ENCODE peak calls at places on chromosomes 13 and 19, in five cellular contexts. B is breast epithelium, T is transverse colon, N is uterus, G is stomach. W is an unnamed sample.

GRCh38 chr13:40058757-40059236 is 403.3 kb downstream of the COG6 start:
- DNase-seq in B (no peak), T (no peak), N (no peak), G (no peak), W (no peak)

GRCh38 chr13:24124789-24125476 is 35.6 kb upstream of the SPATA13 start:
- DNase-seq in B (no peak), T (no peak), N (no peak), G (no peak), W (no peak)

GRCh38 chr13:54373211-54373610 is 1344.6 kb downstream of the OLFM4 start:
- DNase-seq in B (no peak), T (no peak), N (no peak), G (no peak), W (no peak)

GRCh38 chr13:40187836-40188591 is 478.4 kb downstream of the FOXO1 start:
- DNase-seq in B (no peak), T (no peak), N (peak), G (no peak), W (no peak)

GRCh38 chr19:46875657-46876056 is 14.9 kb downstream of the ARHGAP35 start:
- DNase-seq in B (no peak), T (no peak), N (no peak), G (no peak), W (peak)

GRCh38 chr13:113670541-113670940 is 3.5 kb downstream of the GRK1 start:
- DNase-seq in B (peak), T (peak), N (peak), G (peak), W (no peak)

GRCh38 chr19:30596813-30597399 is 224.7 kb downstream of the ZNF536 start:
- DNase-seq in B (no peak), T (no peak), N (no peak), G (no peak), W (no peak)

GRCh38 chr13:42377640-42378382 is 105.9 kb downstream of the AKAP11 start:
- DNase-seq in B (no peak), T (no peak), N (no peak), G (no peak), W (no peak)

GRCh38 chr19:6828698-6829633 is 56.5 kb downstream of the VAV1 start:
- DNase-seq in B (no peak), T (no peak), N (no peak), G (no peak), W (peak)

GRCh38 chr19:42419309-42419708 is 7.9 kb downstream of the LIPE start:
- DNase-seq in B (no peak), T (no peak), N (no peak), G (no peak), W (no peak)

GRCh38 chr19:42010245-42011126 is 16.5 kb upstream of the ATP1A3 start:
- DNase-seq in B (no peak), T (no peak), N (no peak), G (no peak), W (no peak)

GRCh38 chr13:34345601-34345939 is 527.6 kb downstream of the RFC3 start:
- DNase-seq in B (no peak), T (no peak), N (no peak), G (no peak), W (no peak)

GRCh38 chr19:6248856-6249255 is 30.9 kb downstream of the MLLT1 start:
- DNase-seq in B (no peak), T (no peak), N (no peak), G (no peak), W (no peak)

GRCh38 chr13:74132152-74132767 is 1.9 kb downstream of the KLF12 start:
- DNase-seq in B (no peak), T (no peak), N (no peak), G (no peak), W (no peak)

GRCh38 chr19:35153701-35154534 is 617 bp upstream of the FXYD5 start:
- DNase-seq in B (no peak), T (peak), N (no peak), G (peak), W (no peak)

GRCh38 chr13:100563779-100564178 is 24.8 kb downstream of the GGACT start:
- DNase-seq in B (no peak), T (no peak), N (no peak), G (no peak), W (no peak)

GRCh38 chr13:99218969-99219368 is 18.3 kb downstream of the UBAC2 start:
- DNase-seq in B (no peak), T (peak), N (no peak), G (no peak), W (no peak)

GRCh38 chr19:16571689-16572331 is 405 bp downstream of the SLC35E1 start:
- DNase-seq in B (no peak), T (peak), N (no peak), G (peak), W (no peak)

GRCh38 chr19:6250024-6250605 is 29.7 kb downstream of the MLLT1 start:
- DNase-seq in B (no peak), T (no peak), N (no peak), G (no peak), W (no peak)

GRCh38 chr13:45398862-45399261 is 19.3 kb downstream of the SLC25A30 start:
- DNase-seq in B (no peak), T (no peak), N (no peak), G (no peak), W (no peak)

GRCh38 chr19:28482221-28482620 is 730.7 kb downstream of the UQCRFS1 start:
- DNase-seq in B (no peak), T (no peak), N (no peak), G (no peak), W (no peak)

GRCh38 chr19:44851427-44851826 is 5.3 kb downstream of the NECTIN2 start:
- DNase-seq in B (no peak), T (no peak), N (no peak), G (no peak), W (no peak)

GRCh38 chr13:76654263-76654662 is 231.9 kb downstream of the KCTD12 start:
- DNase-seq in B (no peak), T (no peak), N (no peak), G (no peak), W (no peak)

GRCh38 chr19:5514001-5514400 is 53.8 kb downstream of the TINCR start:
- DNase-seq in B (no peak), T (no peak), N (no peak), G (no peak), W (no peak)

GRCh38 chr13:20206836-20207235 is 14.1 kb upstream of the GJB2 start:
- DNase-seq in B (no peak), T (no peak), N (no peak), G (no peak), W (no peak)

GRCh38 chr19:42143341-42144234 is 11.3 kb upstream of the POU2F2 start:
- DNase-seq in B (no peak), T (no peak), N (no peak), G (no peak), W (no peak)

GRCh38 chr13:76992548-76993001 is 694 bp downstream of the CLN5 start:
- DNase-seq in B (no peak), T (peak), N (peak), G (no peak), W (peak)

GRCh38 chr13:76882431-76882830 is 3.8 kb downstream of the KCTD12 start:
- DNase-seq in B (no peak), T (peak), N (no peak), G (no peak), W (peak)

GRCh38 chr13:75255653-75256052 is 226.3 kb downstream of the TBC1D4 start:
- DNase-seq in B (no peak), T (no peak), N (no peak), G (no peak), W (no peak)

GRCh38 chr13:84844473-84844872 is 954.7 kb downstream of the SLITRK6 start:
- DNase-seq in B (no peak), T (no peak), N (no peak), G (no peak), W (no peak)

GRCh38 chr19:58453743-58454142 is 2.3 kb downstream of the ZNF324B start:
- DNase-seq in B (no peak), T (no peak), N (no peak), G (no peak), W (no peak)

GRCh38 chr13:34657716-34658115 is 284.4 kb upstream of the NBEA start:
- DNase-seq in B (no peak), T (no peak), N (no peak), G (no peak), W (no peak)

GRCh38 chr13:114244637-114245036 is 9.9 kb downstream of the CDC16 start:
- DNase-seq in B (no peak), T (no peak), N (no peak), G (no peak), W (no peak)

GRCh38 chr19:2338055-2338615 is 9.7 kb downstream of the SPPL2B start:
- DNase-seq in B (no peak), T (no peak), N (no peak), G (no peak), W (no peak)
- H3K4me3 ChIP-seq in B (no peak), T (no peak), N (no peak), G (no peak), W (no peak)

DNA sequence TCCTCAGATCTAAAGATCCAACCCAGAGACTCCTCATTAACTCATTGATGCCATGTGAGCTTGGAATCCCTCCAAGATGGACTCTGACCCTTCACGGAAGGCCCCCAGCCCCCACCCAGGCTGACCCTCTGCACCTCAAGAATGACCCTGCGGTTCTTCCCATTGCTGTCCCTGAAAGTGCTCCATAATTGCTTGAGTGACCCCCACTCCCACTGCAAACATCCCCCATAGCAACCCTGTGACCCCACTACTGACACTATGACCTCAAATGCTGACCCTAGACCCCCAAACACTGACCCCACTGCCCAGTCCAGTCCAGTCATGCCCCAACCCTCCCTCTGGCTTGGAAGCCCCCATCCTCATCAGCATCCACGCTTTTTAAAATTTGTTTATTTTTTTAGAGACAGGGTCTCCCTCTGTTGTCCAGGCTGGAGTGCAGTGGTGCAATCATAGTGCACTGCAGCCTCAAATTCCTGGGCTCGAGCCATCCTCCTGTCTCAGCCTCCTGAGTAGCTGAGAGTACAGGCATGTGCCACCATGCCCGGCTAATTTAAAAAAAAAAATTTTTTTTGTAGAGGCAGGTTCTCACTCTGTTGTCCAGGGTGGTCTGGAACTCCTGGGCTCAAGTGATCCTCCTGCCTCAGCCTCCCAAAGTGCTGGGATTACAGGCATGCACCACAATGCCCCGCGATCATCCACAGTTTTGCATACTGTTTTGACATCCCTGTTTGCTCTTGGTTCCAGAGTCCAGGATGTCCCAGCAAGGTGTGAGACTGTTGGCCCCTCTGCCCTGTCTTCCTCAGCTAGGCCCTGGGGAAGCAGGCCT is 855 bp downstream of the LYL1 start:
- DNase-seq in B (no peak), T (no peak), N (peak), G (no peak), W (no peak)
- TF ChIP-seq CTCF in B (no peak), T (no peak), N (no peak), G (no peak), W (no peak)

GRCh38 chr19:33629826-33630375 is 8.1 kb downstream of the CHST8 start:
- DNase-seq in B (no peak), T (no peak), N (no peak), G (no peak), W (peak)
- TF ChIP-seq POLR2A in B (no peak), T (no peak), N (no peak), G (no peak), W (no peak)

GRCh38 chr19:2014081-2014693 is 1.3 kb downstream of the BTBD2 start:
- DNase-seq in B (no peak), T (no peak), N (no peak), G (no peak), W (no peak)

GRCh38 chr19:2013683-2013961 is 1.9 kb downstream of the BTBD2 start:
- DNase-seq in B (no peak), T (no peak), N (no peak), G (no peak), W (no peak)

GRCh38 chr19:2015611-2015950 is at the start of gene BTBD2:
- DNase-seq in B (no peak), T (peak), N (peak), G (peak), W (no peak)

GRCh38 chr19:2014731-2015610 is 543 bp downstream of the BTBD2 start:
- DNase-seq in B (no peak), T (no peak), N (no peak), G (no peak), W (no peak)

GRCh38 chr19:2016041-2016807 is 710 bp upstream of the BTBD2 start:
- DNase-seq in B (peak), T (peak), N (peak), G (peak), W (peak)
- H3K4me3 ChIP-seq in B (peak), T (no peak), N (peak), G (peak), W (no peak)

GRCh38 chr19:38326591-38326990 is 6.9 kb downstream of the KCNK6 start:
- DNase-seq in B (no peak), T (no peak), N (no peak), G (no peak), W (no peak)
- TF ChIP-seq CTCF in B (no peak), T (no peak), N (no peak), G (no peak), W (no peak)

DNA sequence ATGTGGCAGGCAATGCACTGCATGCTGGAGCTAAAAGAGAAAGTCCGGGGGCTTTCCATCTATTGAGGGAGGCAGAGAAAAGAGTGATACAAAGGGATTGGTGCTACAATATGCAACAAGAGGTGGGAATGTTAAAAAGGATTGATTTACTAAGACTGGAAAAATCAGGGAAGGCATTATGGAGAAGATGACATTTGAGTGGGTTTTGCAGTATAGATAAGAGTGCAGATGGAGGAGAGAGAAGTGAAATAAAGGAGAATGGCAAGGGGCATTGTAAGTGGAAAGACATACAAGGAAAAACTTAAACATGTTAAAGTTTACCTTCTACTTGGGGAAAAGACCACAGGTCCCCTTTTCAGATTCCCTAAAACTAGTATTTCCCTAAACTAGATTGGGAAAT is 399.4 kb downstream of the KCNRG start:
- DNase-seq in B (no peak), T (no peak), N (no peak), G (no peak), W (no peak)
- TF ChIP-seq POLR2A in B (no peak), T (no peak), N (no peak), G (no peak), W (no peak)

DNA sequence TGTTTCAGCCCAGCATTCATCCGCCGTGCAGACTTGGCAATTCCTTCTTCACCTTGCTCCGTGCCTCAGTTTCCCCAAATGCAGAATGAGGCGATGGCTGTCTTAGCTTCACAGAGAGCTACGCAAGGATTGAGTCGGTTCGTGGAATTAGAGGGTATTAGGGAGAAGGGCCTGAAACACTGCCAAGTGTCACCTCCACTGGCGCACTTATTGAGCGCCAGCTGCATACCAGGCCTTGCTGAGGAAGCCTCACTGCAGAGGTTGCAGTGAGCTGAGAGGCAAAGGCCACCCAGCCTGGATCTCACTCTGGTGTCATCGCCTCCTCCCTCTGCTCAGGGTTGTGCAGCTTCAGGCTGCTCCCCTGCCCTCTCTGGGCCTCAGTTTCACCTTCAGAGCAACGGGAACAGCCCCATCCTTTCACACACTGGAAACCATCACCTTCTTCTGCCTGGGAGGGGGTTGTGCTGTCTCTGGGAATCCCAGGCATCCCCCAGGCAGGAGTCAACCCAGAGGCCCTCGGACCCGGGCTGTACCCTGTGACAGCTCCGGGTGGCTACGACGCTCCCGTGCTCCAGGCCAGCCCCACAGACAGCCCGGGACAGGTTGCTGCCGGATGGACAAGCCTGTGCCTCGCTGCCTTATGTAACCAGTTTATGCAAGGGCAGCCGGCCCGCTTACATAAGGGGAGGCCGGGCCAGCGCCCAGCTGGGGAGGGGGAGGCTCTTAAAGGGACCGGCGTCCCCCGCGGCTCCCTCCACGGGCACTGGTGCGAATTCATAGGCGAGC is 31.9 kb downstream of the NFIC start:
- DNase-seq in B (peak), T (peak), N (peak), G (peak), W (peak)
- H3K4me3 ChIP-seq in B (peak), T (no peak), N (peak), G (peak), W (no peak)

DNA sequence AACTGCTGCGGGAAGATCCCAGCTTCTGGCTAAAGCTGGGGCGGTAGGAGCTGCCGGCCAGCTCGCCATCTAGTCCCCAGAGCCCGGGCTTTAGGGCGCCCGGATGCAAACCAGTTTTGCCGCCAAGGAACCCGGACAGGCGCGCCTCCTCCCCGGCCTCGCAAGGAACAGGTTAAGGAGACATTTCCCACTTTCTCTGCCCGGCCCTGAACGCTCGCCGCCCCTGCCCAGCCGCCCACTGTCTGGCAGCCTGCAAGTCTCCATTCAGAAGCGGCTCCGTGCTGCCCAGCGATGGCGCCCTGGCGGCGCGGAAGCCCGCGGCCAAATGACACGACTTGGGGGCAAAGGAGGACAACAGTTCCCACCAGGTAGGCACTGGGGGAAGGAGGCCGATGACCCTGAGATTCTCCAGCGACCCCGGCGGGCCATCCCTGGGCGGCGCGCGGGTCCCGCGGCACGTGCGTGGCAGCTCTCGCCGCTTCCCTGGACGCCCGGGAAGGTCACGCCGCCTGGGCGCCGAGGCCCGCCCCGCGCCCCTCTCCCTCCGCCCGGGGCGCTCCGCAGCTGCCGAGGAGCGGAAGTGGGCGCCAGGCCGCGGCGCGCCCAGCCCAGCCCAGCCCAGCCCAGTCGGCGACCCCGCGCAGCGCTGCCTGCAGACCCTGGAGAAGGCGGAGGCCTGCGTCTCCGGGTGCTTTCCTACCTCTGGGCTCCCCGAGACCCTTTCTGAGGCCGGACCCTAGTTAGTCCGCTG is 42.2 kb upstream of the HNRNPA1L2 start:
- DNase-seq in B (no peak), T (peak), N (peak), G (no peak), W (peak)
- TF ChIP-seq CTCF in B (no peak), T (no peak), N (no peak), G (no peak), W (no peak)

GRCh38 chr19:38666662-38667448 is 19.4 kb downstream of the ACTN4 start:
- DNase-seq in B (peak), T (peak), N (no peak), G (no peak), W (no peak)
- TF ChIP-seq POLR2A in B (no peak), T (no peak), N (no peak), G (no peak), W (no peak)

GRCh38 chr19:1860821-1861598 is 2.4 kb downstream of the KLF16 start:
- DNase-seq in B (no peak), T (no peak), N (no peak), G (no peak), W (no peak)
- H3K4me3 ChIP-seq in B (peak), T (no peak), N (no peak), G (peak), W (no peak)